ENCODE peak calls at places on chromosomes 1 and 21, in five cellular contexts. S, O, B, H and T are unnamed samples.

GRCh38 chr1:63909511-63909910 is 135.7 kb downstream of the ROR1 start:
- DNase-seq in S (no peak), O (no peak), B (no peak), H (no peak), T (no peak)

GRCh38 chr21:39258207-39258606 is 55.2 kb downstream of the BRWD1 start:
- DNase-seq in S (no peak), O (no peak), B (no peak), H (no peak), T (no peak)

GRCh38 chr1:64212023-64212422 is 8.6 kb downstream of the UBE2U start:
- DNase-seq in S (no peak), O (no peak), B (no peak), H (no peak), T (no peak)

GRCh38 chr1:166133276-166133841 is 33.4 kb downstream of the FAM78B start:
- DNase-seq in S (no peak), O (no peak), B (peak; percentile 55), H (peak; percentile 14), T (no peak)

GRCh38 chr21:43269461-43269860 is 100.7 kb downstream of the CRYAA start:
- DNase-seq in S (no peak), O (no peak), B (peak; percentile 84), H (no peak), T (no peak)

GRCh38 chr1:240739139-240739538 is 127.2 kb upstream of the GREM2 start:
- DNase-seq in S (no peak), O (no peak), B (no peak), H (no peak), T (no peak)

GRCh38 chr1:212606734-212607205 is 1.8 kb upstream of the ATF3 start:
- DNase-seq in S (peak; percentile 89), O (peak; percentile 62), B (no peak), H (peak; percentile 90), T (peak; percentile 82)

GRCh38 chr21:34983680-34984086 is 65.4 kb downstream of the RUNX1 start:
- DNase-seq in S (no peak), O (peak; percentile 12), B (no peak), H (no peak), T (no peak)

GRCh38 chr21:35084869-35085268 is 35.8 kb upstream of the RUNX1 start:
- DNase-seq in S (no peak), O (peak; percentile 69), B (no peak), H (no peak), T (no peak)

GRCh38 chr1:12177156-12177998 is 10.6 kb downstream of the TNFRSF1B start:
- DNase-seq in S (no peak), O (no peak), B (no peak), H (no peak), T (no peak)
- H3K27ac ChIP-seq in S (no peak overlapping the region), O (no peak overlapping the region), B (no peak overlapping the region), H (no peak overlapping the region), T (no peak overlapping the region)

GRCh38 chr1:224127925-224128819 is 14.3 kb downstream of the FBXO28 start:
- DNase-seq in S (no peak), O (peak; percentile 29), B (no peak), H (no peak), T (no peak)
- H3K27ac ChIP-seq in S (no peak overlapping the region), O (peak overlapping the region; percentile 47), B (no peak overlapping the region), H (no peak overlapping the region), T (no peak overlapping the region)

GRCh38 chr1:19799233-19799876 is 361 bp downstream of the TMCO4 start:
- DNase-seq in S (peak; percentile 87), O (peak; percentile 48), B (peak; percentile 87), H (peak; percentile 78), T (peak; percentile 61)
- H3K27ac ChIP-seq in S (peak overlapping the region; percentile 68), O (peak overlapping the region; percentile 78), B (peak overlapping the region; percentile 39), H (peak overlapping the region; percentile 87), T (peak overlapping the region; percentile 84)

DNA sequence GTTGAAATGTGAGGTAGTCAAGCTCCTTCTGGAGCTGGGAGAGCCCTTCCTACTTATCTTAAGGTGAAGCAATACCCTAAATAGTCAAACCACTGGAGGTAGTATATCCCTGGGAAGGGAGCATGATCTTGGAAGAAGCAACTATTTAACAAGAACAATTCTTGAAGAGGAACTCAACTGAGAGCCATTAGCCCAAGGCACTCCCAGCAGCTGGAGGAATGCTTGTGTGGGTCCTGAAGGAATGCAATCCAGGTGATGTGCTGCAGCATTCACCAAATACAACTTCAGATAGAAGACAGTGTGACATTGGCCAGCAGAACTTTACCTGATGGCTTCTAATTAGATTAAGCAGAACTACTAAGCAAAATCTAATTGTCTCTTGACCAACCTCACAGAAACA is 9.5 kb downstream of the FCER1A start:
- DNase-seq in S (no peak), O (no peak), B (no peak), H (no peak), T (no peak)
- H3K27ac ChIP-seq in S (no peak overlapping the region), O (no peak overlapping the region), B (no peak overlapping the region), H (no peak overlapping the region), T (no peak overlapping the region)

GRCh38 chr1:100700586-100700985 is 19.0 kb upstream of the VCAM1 start:
- DNase-seq in S (no peak), O (no peak), B (no peak), H (no peak), T (no peak)
- H3K27ac ChIP-seq in S (peak overlapping the region; percentile 67), O (no peak overlapping the region), B (no peak overlapping the region), H (no peak overlapping the region), T (no peak overlapping the region)

GRCh38 chr1:245462161-245462560 is 307.4 kb downstream of the KIF26B start:
- DNase-seq in S (no peak), O (no peak), B (no peak), H (no peak), T (no peak)
- H3K27ac ChIP-seq in S (no peak overlapping the region), O (no peak overlapping the region), B (no peak overlapping the region), H (no peak overlapping the region), T (no peak overlapping the region)

GRCh38 chr1:234400773-234401172 is 27.5 kb downstream of the COA6 start:
- DNase-seq in S (no peak), O (no peak), B (no peak), H (no peak), T (no peak)
- H3K27ac ChIP-seq in S (no peak overlapping the region), O (no peak overlapping the region), B (peak overlapping the region; percentile 57), H (no peak overlapping the region), T (no peak overlapping the region)

GRCh38 chr1:156538711-156539440 is 33.5 kb downstream of the IQGAP3 start:
- DNase-seq in S (no peak), O (no peak), B (no peak), H (no peak), T (no peak)
- H3K27ac ChIP-seq in S (no peak overlapping the region), O (no peak overlapping the region), B (no peak overlapping the region), H (no peak overlapping the region), T (no peak overlapping the region)

GRCh38 chr1:77281491-77282186 is at the start of gene AK5:
- DNase-seq in S (peak; percentile 79), O (peak; percentile 49), B (no peak), H (peak; percentile 15), T (peak; percentile 7)

GRCh38 chr1:77280962-77281361 is 857 bp upstream of the AK5 start:
- DNase-seq in S (no peak), O (no peak), B (no peak), H (no peak), T (no peak)

GRCh38 chr1:77282866-77283539 is 1.2 kb downstream of the AK5 start:
- DNase-seq in S (peak; percentile 64), O (no peak), B (no peak), H (no peak), T (no peak)

GRCh38 chr1:77283701-77284425 is 2.0 kb downstream of the AK5 start:
- DNase-seq in S (no peak), O (no peak), B (no peak), H (no peak), T (no peak)

GRCh38 chr1:77282187-77282865 is 507 bp downstream of the AK5 start:
- DNase-seq in S (peak; percentile 78), O (peak; percentile 33), B (no peak), H (peak; percentile 11), T (no peak)
- H3K27ac ChIP-seq in S (no peak overlapping the region), O (no peak overlapping the region), B (no peak overlapping the region), H (no peak overlapping the region), T (no peak overlapping the region)

DNA sequence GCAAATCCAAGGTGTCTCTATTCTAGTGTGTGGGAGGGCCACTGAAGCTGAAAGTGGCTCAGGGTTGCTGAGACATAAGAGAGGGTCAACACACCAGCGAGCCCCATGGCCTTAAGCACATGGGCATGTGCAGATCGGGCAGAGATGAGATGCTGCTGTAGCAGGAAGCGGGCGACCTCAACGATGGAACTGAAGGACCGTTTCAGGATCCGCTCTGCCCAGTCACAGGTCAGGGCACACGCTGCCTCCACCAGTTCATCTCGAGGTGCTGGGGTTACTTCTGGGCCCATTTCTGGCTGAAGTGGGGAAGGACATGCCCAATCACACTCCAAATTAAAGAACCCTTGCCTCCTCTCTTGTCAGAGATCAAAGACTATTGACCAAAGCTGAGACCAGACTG is 3.5 kb downstream of the RFX5 start:
- DNase-seq in S (no peak), O (no peak), B (no peak), H (no peak), T (no peak)
- H3K27ac ChIP-seq in S (no peak overlapping the region), O (peak overlapping the region; percentile 49), B (no peak overlapping the region), H (no peak overlapping the region), T (no peak overlapping the region)